ENCODE peak calls at places on chromosomes 6 and 20, in ten cellular contexts. N is IMR-90; A is CD4-positive, alpha-beta memory T cell; G is fibroblast of lung; E is stomach; M is neural progenitor cell; H is pancreas; U is breast epithelium; V is uterus; B is GM23248. C is an unnamed sample.

GRCh38 chr20:44079968-44080560 is 106.9 kb downstream of the JPH2 start:
- DNase-seq in N (peak; percentile 71), A (no peak), G (peak; percentile 67), E (no peak), M (no peak), H (no peak), U (peak; percentile 34), V (no peak), B (no peak), C (no peak)

GRCh38 chr20:56393133-56393472 is 658 bp downstream of the CSTF1 start:
- DNase-seq in N (no peak), A (peak; percentile 55), G (no peak), E (no peak), M (no peak), H (no peak), U (no peak), V (no peak), B (peak; percentile 41), C (no peak)

GRCh38 chr6:13375360-13375878 is 47.1 kb upstream of the TBC1D7 start:
- DNase-seq in N (no peak), A (no peak), G (no peak), E (no peak), M (no peak), H (no peak), U (no peak), V (no peak), B (no peak), C (no peak)

GRCh38 chr6:106142876-106143431 is 56.8 kb downstream of the PRDM1 start:
- DNase-seq in N (no peak), A (no peak), G (no peak), E (no peak), M (no peak), H (no peak), U (no peak), V (no peak), B (no peak), C (no peak)

GRCh38 chr6:165456327-165456726 is 146.9 kb upstream of the C6orf118 start:
- DNase-seq in N (peak; percentile 29), A (no peak), G (no peak), E (no peak), M (no peak), H (no peak), U (no peak), V (no peak), B (no peak), C (no peak)

GRCh38 chr6:150470131-150470530 is 101.3 kb downstream of the IYD start:
- DNase-seq in N (no peak), A (no peak), G (peak; percentile 22), E (no peak), M (no peak), H (no peak), U (no peak), V (no peak), B (no peak), C (no peak)

GRCh38 chr20:38997622-38998021 is 35.5 kb downstream of the DHX35 start:
- DNase-seq in N (no peak), A (no peak), G (peak; percentile 64), E (no peak), M (no peak), H (no peak), U (no peak), V (no peak), B (no peak), C (no peak)

GRCh38 chr20:56439784-56440291 is 27.8 kb downstream of the CASS4 start:
- DNase-seq in N (peak; percentile 100), A (no peak), G (peak; percentile 100), E (peak; percentile 35), M (no peak), H (no peak), U (no peak), V (no peak), B (peak; percentile 99), C (no peak)

DNA sequence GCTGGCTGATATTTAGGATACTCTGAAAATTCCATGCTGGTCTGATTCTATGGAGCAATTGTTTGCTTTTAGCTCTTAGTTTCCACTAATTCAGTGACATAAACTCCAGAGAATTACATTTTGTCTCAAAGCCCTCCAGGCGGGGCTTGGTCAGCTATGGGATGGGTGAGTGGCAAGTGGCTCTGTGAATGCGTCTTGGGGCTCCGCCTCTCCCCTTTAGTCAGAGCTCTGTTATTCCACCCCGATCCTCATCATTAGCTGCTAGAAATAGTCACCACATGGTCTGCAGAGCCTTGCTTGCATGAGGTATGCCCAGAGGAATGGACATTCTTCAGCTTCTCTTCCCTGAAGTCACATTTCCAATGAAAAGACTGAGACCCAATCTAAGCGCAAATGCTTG is 540.6 kb downstream of the QKI start:
- DNase-seq in N (peak; percentile 93), A (no peak), G (peak; percentile 97), E (no peak), M (no peak), H (no peak), U (no peak), V (no peak), B (peak; percentile 67), C (no peak)
- H3K27ac ChIP-seq in N (no peak overlapping the region), A (no peak overlapping the region), G (no peak overlapping the region), E (no peak overlapping the region), M (no peak overlapping the region), H (no peak overlapping the region), U (no peak overlapping the region), V (no peak overlapping the region), B (no peak overlapping the region), C (no peak overlapping the region)

DNA sequence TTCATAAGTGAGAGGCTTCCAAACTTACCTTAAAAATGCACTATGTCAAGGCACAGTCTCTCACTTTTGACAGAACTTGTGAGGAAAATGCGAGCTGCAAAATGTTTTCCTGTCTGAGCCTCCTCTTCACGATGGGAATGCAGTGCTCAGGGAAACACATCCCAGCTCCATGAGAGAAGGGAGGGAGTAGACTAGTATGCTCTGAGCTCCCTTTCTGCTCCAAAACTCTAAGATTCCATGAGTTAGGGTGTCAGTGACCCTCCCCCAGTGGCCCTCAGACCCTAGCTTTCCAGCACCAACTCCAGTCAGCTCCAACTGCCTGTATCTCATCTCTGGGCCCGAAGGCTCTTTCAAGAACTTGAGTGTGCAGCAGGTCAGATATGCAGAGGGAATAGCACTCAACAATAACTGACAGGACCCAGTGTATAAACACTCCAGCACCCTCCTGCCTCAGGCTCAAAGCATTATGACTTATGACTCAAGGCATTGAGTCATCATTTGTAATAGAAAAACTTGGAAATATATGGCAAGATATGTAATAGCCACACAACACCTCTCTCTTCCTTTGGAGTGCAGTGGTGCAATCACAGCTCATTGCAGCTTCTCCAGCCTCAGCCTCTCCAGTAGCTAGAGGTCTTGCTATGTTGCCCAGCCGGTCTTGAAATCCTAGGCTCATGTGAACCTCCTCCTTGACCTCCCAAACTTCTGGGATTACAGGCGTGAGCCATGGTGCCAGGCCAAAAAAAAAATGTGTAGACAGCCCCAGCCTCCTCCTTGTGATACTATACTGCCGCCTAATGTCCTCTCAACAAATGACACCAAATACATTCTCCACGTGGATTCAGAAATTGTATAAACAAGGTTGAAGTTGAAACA is 16.7 kb upstream of the ENTPD6 start:
- DNase-seq in N (peak; percentile 91), A (peak; percentile 47), G (peak; percentile 91), E (peak; percentile 33), M (peak; percentile 71), H (no peak), U (no peak), V (peak; percentile 41), B (peak; percentile 92), C (no peak)
- H3K27ac ChIP-seq in N (no peak overlapping the region), A (no peak overlapping the region), G (no peak overlapping the region), E (peak overlapping the region; percentile 42), M (no peak overlapping the region), H (peak overlapping the region; percentile 34), U (peak overlapping the region; percentile 76), V (peak overlapping the region; percentile 64), B (peak overlapping the region; percentile 32), C (no peak overlapping the region)

GRCh38 chr20:63739129-63740069 is at the start of gene SLC2A4RG:
- DNase-seq in N (peak; percentile 62), A (peak; percentile 66), G (peak; percentile 63), E (peak; percentile 84), M (peak; percentile 96), H (peak; percentile 78), U (peak; percentile 70), V (peak; percentile 72), B (peak; percentile 94), C (peak; percentile 26)

GRCh38 chr20:63741354-63741675 is 1.7 kb downstream of the SLC2A4RG start:
- DNase-seq in N (no peak), A (no peak), G (no peak), E (no peak), M (no peak), H (no peak), U (no peak), V (no peak), B (no peak), C (no peak)

GRCh38 chr20:63741676-63742380 is 2.3 kb downstream of the SLC2A4RG start:
- DNase-seq in N (no peak), A (no peak), G (no peak), E (no peak), M (no peak), H (no peak), U (no peak), V (no peak), B (no peak), C (no peak)

GRCh38 chr20:63740070-63740500 is 509 bp downstream of the SLC2A4RG start:
- DNase-seq in N (peak; percentile 7), A (peak; percentile 65), G (peak; percentile 25), E (no peak), M (peak; percentile 85), H (peak; percentile 46), U (no peak), V (peak; percentile 43), B (peak; percentile 66), C (no peak)

DNA sequence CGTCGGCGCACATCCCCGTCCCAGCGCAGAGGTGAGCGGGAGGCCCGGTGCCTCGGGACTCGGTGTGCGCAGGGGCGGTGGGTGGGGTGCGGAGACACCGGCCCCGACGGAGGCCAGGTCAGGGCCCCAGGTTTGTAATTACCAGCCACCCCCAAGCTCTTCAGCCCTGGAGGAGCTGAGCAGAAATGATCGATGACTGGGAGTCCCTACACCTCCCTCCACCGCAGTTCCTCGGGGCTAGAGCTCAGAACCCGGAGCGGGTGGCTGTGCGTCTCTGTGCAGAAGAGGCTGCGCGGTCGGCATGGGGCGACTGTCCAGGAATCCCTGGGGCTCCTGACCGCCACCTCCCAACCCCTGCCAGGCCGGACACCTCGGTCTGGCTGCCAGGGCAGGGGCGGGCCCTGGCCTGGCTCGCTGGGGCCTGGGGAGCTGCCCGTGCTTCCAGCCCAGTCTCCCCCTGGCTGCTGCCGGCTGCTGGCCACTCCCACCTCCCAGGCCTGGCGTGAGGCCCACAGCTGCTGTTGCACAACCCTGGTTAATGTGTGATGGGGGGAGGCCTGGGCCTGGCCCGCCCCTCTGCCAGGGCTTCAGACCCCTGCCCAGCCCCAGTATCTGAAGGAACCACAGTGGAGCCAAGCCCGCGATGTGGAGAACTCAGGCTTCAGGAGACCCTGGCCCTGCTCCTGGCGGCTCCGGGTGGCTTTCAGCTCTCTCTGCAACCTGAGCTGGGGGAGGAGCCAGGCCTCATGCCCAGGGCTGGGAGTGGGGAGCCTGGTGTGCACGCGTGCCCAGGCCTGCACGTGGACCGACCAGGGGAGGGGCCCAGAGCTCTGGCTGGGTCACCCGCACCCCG is 1.2 kb downstream of the SLC2A4RG start:
- DNase-seq in N (peak; percentile 86), A (peak; percentile 58), G (peak; percentile 84), E (peak; percentile 95), M (peak; percentile 83), H (peak; percentile 94), U (peak; percentile 95), V (peak; percentile 96), B (peak; percentile 88), C (peak; percentile 18)
- H3K27ac ChIP-seq in N (peak overlapping the region; percentile 91), A (peak overlapping the region; percentile 54), G (peak overlapping the region; percentile 72), E (peak overlapping the region; percentile 88), M (peak overlapping the region; percentile 24), H (peak overlapping the region; percentile 88), U (peak overlapping the region; percentile 80), V (peak overlapping the region; percentile 92), B (peak overlapping the region; percentile 61), C (peak overlapping the region; percentile 80)

DNA sequence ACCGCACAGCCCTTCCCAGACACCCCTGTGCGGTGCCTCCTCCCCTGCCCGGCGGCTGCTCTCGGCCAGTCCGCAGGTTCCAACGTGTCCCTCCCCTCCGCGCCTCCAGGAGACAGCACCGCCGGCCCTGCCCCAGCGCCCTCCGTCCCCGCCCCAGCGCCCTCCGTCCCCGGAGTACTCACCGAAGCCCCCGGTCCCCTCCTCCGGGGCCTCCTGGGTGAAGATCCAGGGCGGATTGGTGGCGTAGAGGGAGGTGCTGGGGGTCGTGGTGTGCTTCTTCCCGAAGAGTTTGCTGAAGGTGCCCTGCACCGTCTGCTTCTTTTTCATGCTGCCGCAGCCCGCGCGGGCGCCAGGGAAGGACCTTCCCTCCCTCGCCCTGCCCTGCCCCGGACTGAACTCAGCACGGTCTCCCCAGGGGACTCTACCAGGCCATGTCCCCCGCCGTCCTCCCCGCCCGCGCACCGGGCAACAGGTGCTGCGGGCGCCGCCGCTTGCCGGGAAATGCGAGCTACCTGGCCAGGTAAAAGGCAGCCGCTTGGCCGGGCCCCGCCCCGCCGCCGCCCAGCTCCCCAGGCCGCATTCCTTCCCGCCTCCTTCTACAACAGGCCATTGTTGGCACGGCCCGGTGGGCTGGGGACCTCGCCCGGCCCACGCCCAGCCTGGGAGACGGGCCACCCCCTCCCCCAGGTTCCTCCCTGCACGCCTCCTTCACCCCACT is at the start of gene C6orf132:
- DNase-seq in N (no peak), A (no peak), G (peak; percentile 50), E (peak; percentile 91), M (peak; percentile 76), H (peak; percentile 85), U (peak; percentile 87), V (no peak), B (peak; percentile 79), C (no peak)
- H3K27ac ChIP-seq in N (peak within 1 kb of the TSS; percentile 95), A (no peak within 1 kb of the TSS), G (peak within 1 kb of the TSS; percentile 88), E (peak within 1 kb of the TSS; percentile 98), M (no peak within 1 kb of the TSS), H (peak within 1 kb of the TSS; percentile 91), U (peak within 1 kb of the TSS; percentile 95), V (no peak within 1 kb of the TSS), B (peak within 1 kb of the TSS; percentile 94), C (no peak within 1 kb of the TSS)